ENCODE peak calls at places on chromosomes 6 and 20, in nine cellular contexts. D is ovary; B is omental fat pad; K is central memory CD8-positive, alpha-beta T cell; S is substantia nigra; Y is NAMALWA; N is esophagus squamous epithelium; I is mesendoderm; U is right atrium auricular region. A is an unnamed sample.

GRCh38 chr6:16345449-16346330 is 107.3 kb downstream of the GMPR start:
- DNase-seq in D (no peak), B (no peak), K (no peak), S (no peak), Y (no peak), N (no peak), I (peak; percentile 49), U (no peak), A (no peak)

GRCh38 chr6:41426438-41426851 is 91.0 kb downstream of the NCR2 start:
- DNase-seq in D (no peak), B (no peak), K (no peak), S (no peak), Y (peak; percentile 44), N (no peak), I (peak; percentile 72), U (no peak), A (peak; percentile 63)

GRCh38 chr6:158799051-158799792 is 19.9 kb downstream of the EZR start:
- DNase-seq in D (peak; percentile 53), B (no peak), K (no peak), S (no peak), Y (peak; percentile 54), N (no peak), I (no peak), U (no peak), A (peak; percentile 78)

GRCh38 chr6:113825776-113826175 is 31.4 kb upstream of the MARCKS start:
- DNase-seq in D (peak; percentile 90), B (no peak), K (no peak), S (peak; percentile 73), Y (no peak), N (no peak), I (no peak), U (no peak), A (no peak)

GRCh38 chr6:56637640-56638039 is 5.0 kb downstream of the DST start:
- DNase-seq in D (no peak), B (no peak), K (no peak), S (no peak), Y (peak; percentile 45), N (no peak), I (peak; percentile 71), U (no peak), A (peak; percentile 47)

GRCh38 chr20:57500235-57500634 is 24.7 kb downstream of the CTCFL start:
- DNase-seq in D (no peak), B (no peak), K (no peak), S (no peak), Y (no peak), N (no peak), I (no peak), U (no peak), A (no peak)

GRCh38 chr20:14342910-14343309 is 5.5 kb upstream of the FLRT3 start:
- DNase-seq in D (no peak), B (no peak), K (no peak), S (no peak), Y (no peak), N (no peak), I (no peak), U (no peak), A (no peak)

GRCh38 chr6:119037941-119038623 is 40.4 kb downstream of the FAM184A start:
- DNase-seq in D (no peak), B (no peak), K (no peak), S (no peak), Y (no peak), N (no peak), I (peak; percentile 92), U (no peak), A (no peak)

GRCh38 chr6:106370639-106371038 is 10.1 kb downstream of the CRYBG1 start:
- DNase-seq in D (no peak), B (no peak), K (no peak), S (no peak), Y (no peak), N (no peak), I (no peak), U (no peak), A (no peak)

GRCh38 chr6:138673317-138674014 is 100.1 kb upstream of the CCDC28A start:
- DNase-seq in D (no peak), B (no peak), K (no peak), S (no peak), Y (no peak), N (no peak), I (no peak), U (no peak), A (no peak)

GRCh38 chr6:138614151-138614550 is 114.9 kb upstream of the NHSL1 start:
- DNase-seq in D (no peak), B (no peak), K (no peak), S (no peak), Y (no peak), N (no peak), I (no peak), U (no peak), A (no peak)

A was measured in Karpas-422.